ENCODE peak calls at places on chromosomes 1 and 21, in ten cellular contexts. U is colonic mucosa, V is glutamatergic neuron, Z is endothelial cell, K is spleen, L is heart right ventricle, X is D721Med, D is HepG2, C is brain microvascular endothelial cell, Y is body of pancreas. R is an unnamed sample.
A peak's percentile ranks its signal among the peaks of the same experiment; 100 is the strongest.

GRCh38 chr1:1669468-1670440 is 10.9 kb upstream of the CDK11B start:
- DNase-seq in U (no peak), V (no peak), Z (no peak), K (peak; percentile 69), L (no peak), X (no peak), D (no peak), C (no peak), Y (no peak), R (no peak)

GRCh38 chr1:223718850-223719249 is 6.5 kb downstream of the CAPN2 start:
- DNase-seq in U (no peak), V (no peak), Z (no peak), K (no peak), L (no peak), X (no peak), D (no peak), C (no peak), Y (no peak), R (no peak)

GRCh38 chr1:183609313-183609712 is 19.1 kb upstream of the NCF2 start:
- DNase-seq in U (peak; percentile 60), V (no peak), Z (no peak), K (no peak), L (peak; percentile 56), X (no peak), D (peak; percentile 43), C (peak; percentile 81), Y (no peak), R (no peak)

GRCh38 chr1:9321986-9322715 is 29.5 kb downstream of the SPSB1 start:
- DNase-seq in U (no peak), V (no peak), Z (no peak), K (no peak), L (no peak), X (no peak), D (no peak), C (no peak), Y (no peak), R (no peak)

GRCh38 chr1:29682171-29682917 is 446.0 kb downstream of the PTPRU start:
- DNase-seq in U (peak; percentile 2), V (no peak), Z (no peak), K (no peak), L (no peak), X (peak; percentile 80), D (no peak), C (no peak), Y (no peak), R (no peak)

GRCh38 chr1:200336111-200336845 is 73.6 kb downstream of the ZNF281 start:
- DNase-seq in U (no peak), V (no peak), Z (no peak), K (no peak), L (no peak), X (no peak), D (peak; percentile 53), C (no peak), Y (no peak), R (no peak)

GRCh38 chr1:214330715-214331114 is 49.8 kb downstream of the SMYD2 start:
- DNase-seq in U (no peak), V (no peak), Z (no peak), K (no peak), L (no peak), X (no peak), D (no peak), C (no peak), Y (no peak), R (no peak)

GRCh38 chr1:20325844-20326323 is 35.2 kb downstream of the VWA5B1 start:
- DNase-seq in U (no peak), V (no peak), Z (no peak), K (no peak), L (no peak), X (no peak), D (no peak), C (no peak), Y (no peak), R (no peak)

GRCh38 chr1:233261206-233261605 is 34.3 kb downstream of the PCNX2 start:
- DNase-seq in U (no peak), V (no peak), Z (no peak), K (no peak), L (no peak), X (no peak), D (peak; percentile 49), C (no peak), Y (no peak), R (no peak)

GRCh38 chr1:236556606-236557005 is 32.8 kb downstream of the LGALS8 start:
- DNase-seq in U (no peak), V (no peak), Z (no peak), K (no peak), L (no peak), X (no peak), D (no peak), C (no peak), Y (no peak), R (no peak)

GRCh38 chr1:240356568-240356967 is 255.4 kb downstream of the GREM2 start:
- DNase-seq in U (no peak), V (no peak), Z (no peak), K (no peak), L (no peak), X (no peak), D (no peak), C (no peak), Y (no peak), R (no peak)

GRCh38 chr1:180796897-180797296 is 115.8 kb upstream of the KIAA1614 start:
- DNase-seq in U (no peak), V (no peak), Z (no peak), K (no peak), L (no peak), X (no peak), D (no peak), C (no peak), Y (no peak), R (no peak)

GRCh38 chr1:37739222-37739621 is 25.7 kb downstream of the EPHA10 start:
- DNase-seq in U (peak; percentile 69), V (no peak), Z (no peak), K (no peak), L (no peak), X (no peak), D (peak; percentile 69), C (no peak), Y (peak; percentile 77), R (no peak)

GRCh38 chr21:29648710-29649240 is 291.0 kb downstream of the GRIK1 start:
- DNase-seq in U (no peak), V (no peak), Z (no peak), K (no peak), L (no peak), X (no peak), D (no peak), C (no peak), Y (no peak), R (no peak)

DNA sequence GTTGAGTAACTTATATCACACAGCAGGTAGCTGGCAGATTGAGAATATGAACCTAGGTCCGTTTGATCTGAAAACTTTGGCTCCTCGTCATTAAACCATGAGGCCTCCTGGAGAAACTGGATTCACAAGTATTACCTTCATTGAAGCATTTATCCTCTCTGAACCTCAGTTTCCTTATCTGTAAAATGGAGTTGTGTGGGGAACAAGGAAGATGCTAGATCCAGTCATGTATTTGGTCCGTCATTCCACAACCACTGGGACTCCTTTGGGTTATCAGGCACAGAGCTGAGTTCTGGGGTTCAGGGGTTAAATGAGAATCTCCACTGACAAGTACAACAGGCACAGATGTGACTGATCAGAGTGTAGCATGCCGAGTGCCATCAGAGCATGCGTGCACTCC is 130.8 kb downstream of the PLPP3 start:
- DNase-seq in U (no peak), V (no peak), Z (no peak), K (no peak), L (no peak), X (no peak), D (no peak), C (no peak), Y (no peak), R (no peak)
- TF ChIP-seq CTCF in U (no peak), V (no peak), Z (no peak), K (no peak), L (no peak), X (no peak), D (no peak), C (no peak), Y (no peak), R (no peak)

GRCh38 chr1:75130865-75131592 is 3.2 kb upstream of the LHX8 start:
- DNase-seq in U (no peak), V (peak; percentile 56), Z (no peak), K (no peak), L (no peak), X (no peak), D (no peak), C (no peak), Y (no peak), R (peak; percentile 16)
- TF ChIP-seq CTCF in U (no peak), V (no peak), Z (no peak), K (no peak), L (no peak), X (no peak), D (no peak), C (no peak), Y (no peak), R (no peak)

GRCh38 chr1:53471000-53471399 is 11.8 kb downstream of the DMRTB1 start:
- DNase-seq in U (no peak), V (no peak), Z (no peak), K (no peak), L (no peak), X (no peak), D (no peak), C (no peak), Y (no peak), R (no peak)

GRCh38 chr1:53468374-53468773 is 9.2 kb downstream of the DMRTB1 start:
- DNase-seq in U (no peak), V (no peak), Z (no peak), K (no peak), L (no peak), X (no peak), D (no peak), C (no peak), Y (no peak), R (no peak)

GRCh38 chr1:53469373-53469772 is 10.2 kb downstream of the DMRTB1 start:
- DNase-seq in U (no peak), V (no peak), Z (no peak), K (peak; percentile 68), L (no peak), X (no peak), D (no peak), C (no peak), Y (no peak), R (no peak)

GRCh38 chr1:53470584-53470983 is 11.4 kb downstream of the DMRTB1 start:
- DNase-seq in U (no peak), V (no peak), Z (no peak), K (no peak), L (no peak), X (no peak), D (no peak), C (no peak), Y (no peak), R (no peak)

DNA sequence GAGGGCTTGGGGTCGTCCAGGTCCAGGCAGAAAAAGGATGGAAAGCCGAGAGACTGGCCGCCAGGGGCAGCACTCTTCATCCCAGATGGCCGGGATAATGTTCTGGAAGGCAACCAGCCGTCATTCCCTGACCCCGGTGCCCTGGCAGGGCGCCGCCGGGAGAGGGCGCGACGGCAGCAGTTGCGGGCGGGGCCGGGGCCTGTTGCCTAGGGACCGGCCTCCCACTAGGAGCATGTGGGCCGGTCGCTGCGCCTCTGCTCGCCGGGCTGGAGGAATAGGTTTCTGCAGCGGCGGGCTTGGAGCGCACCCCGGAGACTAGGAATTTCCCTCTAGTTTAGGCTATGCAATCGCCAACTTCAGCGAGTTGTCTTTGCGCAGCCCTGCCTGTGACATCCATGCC is 11.0 kb downstream of the DMRTB1 start:
- DNase-seq in U (peak; percentile 72), V (peak; percentile 93), Z (peak; percentile 98), K (peak; percentile 75), L (peak; percentile 75), X (no peak), D (peak; percentile 42), C (peak; percentile 69), Y (peak; percentile 57), R (peak; percentile 97)
- TF ChIP-seq CTCF in U (peak; percentile 36), V (peak; percentile 97), Z (peak; percentile 96), K (peak; percentile 47), L (peak; percentile 66), X (peak; percentile 48), D (peak; percentile 61), C (peak; percentile 83), Y (peak; percentile 36), R (peak; percentile 85)

GRCh38 chr1:114107474-114108175 is 46.0 kb downstream of the SYT6 start:
- DNase-seq in U (no peak), V (no peak), Z (no peak), K (no peak), L (no peak), X (no peak), D (no peak), C (no peak), Y (no peak), R (no peak)
- TF ChIP-seq CTCF in U (no peak), V (no peak), Z (no peak), K (no peak), L (peak; percentile 7), X (no peak), D (peak; percentile 33), C (no peak), Y (no peak), R (no peak)

R was measured in neural crest cell.